ENCODE peak calls at places on chromosomes 13 and 19, in six cellular contexts. R, F, Q, W, M and E are unnamed samples.
A peak's percentile ranks its signal among the peaks of the same experiment; 100 is the strongest.

GRCh38 chr19:38049105-38049649 is 142.2 kb downstream of the SIPA1L3 start:
- DNase-seq in W (no peak), F (no peak), M (no peak), Q (no peak), R (no peak), E (no peak)

GRCh38 chr19:47691782-47692181 is 21.4 kb upstream of the EHD2 start:
- DNase-seq in F (no peak), Q (no peak), R (no peak), W (no peak), M (no peak), E (no peak)

GRCh38 chr13:97212540-97213146 is 9.5 kb upstream of the MBNL2 start:
- DNase-seq in Q (no peak), F (peak; percentile 49), W (peak; percentile 56), R (no peak), M (no peak), E (no peak)

GRCh38 chr13:50915562-50915961 is 6.0 kb downstream of the RNASEH2B start:
- DNase-seq in R (no peak), M (no peak), Q (no peak), W (no peak), F (no peak), E (no peak)

GRCh38 chr13:95809429-95809828 is 132.5 kb downstream of the DNAJC3 start:
- DNase-seq in W (no peak), M (no peak), F (no peak), R (no peak), Q (no peak), E (no peak)

GRCh38 chr19:6109947-6110346 is 353 bp downstream of the RFX2 start:
- DNase-seq in Q (peak; percentile 79), W (no peak), F (peak; percentile 44), R (peak; percentile 37), M (no peak), E (no peak)

GRCh38 chr13:52767949-52768516 is 28.4 kb upstream of the CNMD start:
- DNase-seq in Q (no peak), M (no peak), F (no peak), W (no peak), R (no peak), E (no peak)

GRCh38 chr19:9000933-9001332 is 9.3 kb downstream of the MUC16 start:
- DNase-seq in F (no peak), Q (no peak), W (no peak), M (no peak), R (no peak), E (no peak)

GRCh38 chr19:42634409-42635232 is 39.9 kb upstream of the CEACAM8 start:
- DNase-seq in M (no peak), R (no peak), F (no peak), Q (no peak), W (peak; percentile 23), E (no peak)

GRCh38 chr13:112969692-112970338 is 801 bp downstream of the MCF2L start:
- DNase-seq in M (no peak), R (no peak), Q (no peak), W (no peak), F (no peak), E (no peak)

GRCh38 chr13:36430247-36431203 is 1.8 kb upstream of the CCNA1 start:
- DNase-seq in F (no peak), M (no peak), W (no peak), R (peak; percentile 14), Q (no peak), E (no peak)

GRCh38 chr13:79226938-79227337 is 179.1 kb downstream of the RBM26 start:
- DNase-seq in W (no peak), F (no peak), R (no peak), M (no peak), Q (no peak), E (no peak)

GRCh38 chr13:18943273-18943672 is 238.4 kb downstream of the TUBA3C start:
- DNase-seq in M (no peak), W (no peak), Q (no peak), F (no peak), R (no peak), E (no peak)

GRCh38 chr13:39682310-39682709 is 26.8 kb downstream of the COG6 start:
- DNase-seq in Q (no peak), W (no peak), M (no peak), F (no peak), R (no peak), E (no peak)

GRCh38 chr19:34317311-34317927 is 47.6 kb upstream of the GPI start:
- DNase-seq in W (no peak), Q (no peak), M (no peak), F (peak; percentile 42), R (no peak), E (no peak)

GRCh38 chr13:109790951-109791605 is 4.7 kb upstream of the IRS2 start:
- DNase-seq in F (peak; percentile 48), M (no peak), Q (no peak), W (no peak), R (no peak), E (no peak)

GRCh38 chr13:23950736-23951510 is 53.6 kb upstream of the C1QTNF9B start:
- DNase-seq in F (no peak), Q (no peak), M (no peak), R (no peak), W (no peak), E (no peak)

GRCh38 chr13:60091573-60091972 is 72.2 kb downstream of the DIAPH3 start:
- DNase-seq in F (no peak), M (no peak), R (no peak), Q (no peak), W (no peak), E (no peak)

GRCh38 chr19:18510216-18510615 is 11.7 kb downstream of the ELL start:
- DNase-seq in W (no peak), Q (no peak), R (no peak), M (no peak), F (no peak), E (no peak)

GRCh38 chr19:18507727-18508440 is 14.0 kb downstream of the ELL start:
- DNase-seq in M (no peak), F (peak; percentile 50), W (no peak), Q (no peak), R (peak; percentile 55), E (no peak)

GRCh38 chr19:18507021-18507726 is 14.7 kb downstream of the ELL start:
- DNase-seq in Q (no peak), M (no peak), W (no peak), R (peak; percentile 65), F (peak; percentile 67), E (no peak)

GRCh38 chr19:18506545-18506944 is 15.3 kb downstream of the ELL start:
- DNase-seq in F (no peak), W (no peak), R (no peak), M (no peak), Q (no peak), E (no peak)

GRCh38 chr19:18508585-18508984 is 13.3 kb downstream of the ELL start:
- DNase-seq in Q (no peak), F (no peak), M (no peak), W (no peak), R (no peak), E (no peak)
- H3K27ac ChIP-seq in Q (no peak overlapping the region), F (peak overlapping the region; percentile 65), M (peak overlapping the region; percentile 78), W (no peak overlapping the region), R (peak overlapping the region; percentile 94), E (no peak overlapping the region)

DNA sequence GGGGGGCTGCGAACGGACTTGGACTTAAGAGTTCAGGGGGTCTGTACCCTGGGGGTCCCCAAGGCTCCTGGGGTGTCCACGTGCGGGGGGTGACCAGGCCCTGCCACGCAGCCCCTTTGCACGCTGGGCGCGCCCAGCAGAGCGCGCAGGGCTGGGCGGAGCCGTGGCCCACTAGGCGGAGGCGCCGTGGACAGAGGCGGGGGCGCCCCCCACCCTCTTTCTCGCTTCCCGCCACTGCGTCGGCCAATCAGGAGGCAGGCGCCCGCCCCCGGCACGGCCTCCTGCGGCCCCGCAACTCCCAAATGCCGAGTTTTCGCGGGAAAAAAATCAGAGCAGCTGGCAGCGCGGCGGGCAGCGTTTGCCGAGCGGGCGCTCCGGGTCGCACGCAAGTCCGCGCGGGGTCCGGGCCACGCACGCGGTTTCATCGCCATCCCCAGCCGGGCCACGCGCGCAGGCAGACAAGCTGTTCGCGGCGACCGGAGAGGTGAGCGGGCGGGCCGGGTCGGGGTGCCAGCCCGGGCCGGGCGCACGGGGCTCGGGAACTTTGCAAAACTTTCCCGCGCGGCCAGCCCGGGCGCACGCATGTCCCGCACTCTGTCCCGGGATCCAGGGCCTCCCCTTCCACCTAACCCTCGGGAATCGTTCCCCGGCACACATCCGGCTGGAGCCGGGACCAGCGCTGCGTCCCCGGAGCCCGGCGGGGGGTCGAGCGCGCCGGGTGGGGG is at the start of gene UHRF1:
- DNase-seq in F (peak; percentile 48), M (no peak), Q (no peak), W (no peak), R (no peak), E (no peak)
- H3K27ac ChIP-seq in F (no peak within 1 kb of the TSS), M (peak within 1 kb of the TSS; percentile 28), Q (peak within 1 kb of the TSS; percentile 38), W (peak within 1 kb of the TSS; percentile 42), R (no peak within 1 kb of the TSS), E (peak within 1 kb of the TSS; percentile 80)

GRCh38 chr13:98504029-98504351 is 72.9 kb downstream of the STK24 start:
- DNase-seq in F (no peak), R (no peak), M (no peak), Q (no peak), W (no peak), E (no peak)

GRCh38 chr13:98504371-98504963 is 72.4 kb downstream of the STK24 start:
- DNase-seq in M (no peak), F (no peak), Q (no peak), W (no peak), R (no peak), E (no peak)

GRCh38 chr13:98508280-98509074 is 68.4 kb downstream of the STK24 start:
- DNase-seq in M (no peak), Q (no peak), F (no peak), W (peak; percentile 48), R (no peak), E (no peak)

GRCh38 chr13:98507060-98507797 is 69.7 kb downstream of the STK24 start:
- DNase-seq in R (peak; percentile 72), M (no peak), W (peak; percentile 61), Q (peak; percentile 80), F (peak; percentile 69), E (no peak)

DNA sequence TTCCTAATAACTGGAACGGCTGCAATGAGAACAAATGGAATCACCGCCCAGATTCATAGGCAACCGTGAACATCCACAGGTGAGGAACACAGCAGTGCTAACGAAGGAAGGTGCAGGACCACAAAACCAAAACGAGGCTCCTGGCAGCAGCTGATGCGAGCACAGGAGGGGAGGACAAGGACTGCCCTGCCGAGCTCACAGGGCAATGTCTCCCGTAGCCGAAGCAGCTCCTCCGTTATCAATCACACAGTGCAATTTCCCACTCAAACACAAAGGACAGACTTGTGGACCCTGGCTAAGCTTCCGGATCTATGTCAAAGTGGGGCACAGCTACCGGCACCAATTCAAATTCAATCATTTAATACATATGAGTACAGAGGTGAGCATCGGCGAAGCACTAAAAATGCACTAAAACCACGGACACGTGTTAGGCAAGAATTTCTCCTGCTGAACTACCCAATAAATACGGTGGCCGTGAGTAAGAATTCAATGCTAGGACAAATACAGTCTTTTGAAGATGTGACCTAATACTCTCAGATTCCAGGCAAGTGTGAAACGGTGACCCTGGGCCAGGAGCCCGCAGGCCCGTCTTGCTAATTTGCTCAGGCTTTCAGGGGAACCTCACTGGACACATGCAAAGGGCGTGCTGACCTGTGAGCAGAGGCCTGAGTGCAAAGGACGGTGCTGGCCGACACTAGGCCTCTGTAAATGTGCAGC is 70.4 kb downstream of the STK24 start:
- DNase-seq in M (no peak), W (no peak), R (no peak), Q (peak; percentile 56), F (no peak), E (no peak)
- H3K27ac ChIP-seq in M (peak overlapping the region; percentile 83), W (no peak overlapping the region), R (peak overlapping the region; percentile 77), Q (peak overlapping the region; percentile 73), F (no peak overlapping the region), E (peak overlapping the region; percentile 97)

DNA sequence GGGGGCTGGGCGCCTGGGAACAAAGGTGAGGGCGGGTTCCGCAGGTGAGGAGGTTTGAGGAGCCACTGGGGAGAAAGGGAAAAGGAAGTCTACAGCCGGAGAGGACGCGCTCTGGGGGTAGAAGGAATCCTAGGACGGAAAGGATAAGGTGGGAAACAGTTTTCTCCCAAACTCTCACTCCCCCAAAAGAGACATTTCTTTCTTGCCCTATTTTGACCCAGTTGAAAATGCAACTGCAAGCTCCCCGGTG is 651 bp upstream of the POLR1D start:
- DNase-seq in F (no peak), Q (no peak), R (no peak), M (no peak), W (no peak), E (no peak)
- H3K27ac ChIP-seq in F (peak overlapping the region; percentile 96), Q (peak overlapping the region; percentile 96), R (peak overlapping the region; percentile 99), M (peak overlapping the region; percentile 91), W (peak overlapping the region; percentile 100), E (peak overlapping the region; percentile 99)